ENCODE peak calls at places on chromosomes 3 and 15, in four cellular contexts. W is fibroblast of lung, J is type B pancreatic cell, P is bronchial epithelial cell. Z is an unnamed sample.

GRCh38 chr3:149969110-149969944 is 1.4 kb downstream of the PFN2 start:
- DNase-seq in J (no peak), W (peak), P (peak), Z (peak)

GRCh38 chr3:4721511-4721911 is 228.4 kb downstream of the ITPR1 start:
- DNase-seq in J (no peak), W (peak), P (peak), Z (peak)

GRCh38 chr15:91678003-91678402 is 175.5 kb upstream of the SLCO3A1 start:
- DNase-seq in W (no peak), J (no peak), P (peak), Z (no peak)

GRCh38 chr3:33035596-33035995 is 61.4 kb downstream of the GLB1 start:
- DNase-seq in W (peak), J (no peak), P (peak), Z (no peak)

GRCh38 chr15:87755226-87755625 is 501.3 kb downstream of the NTRK3 start:
- DNase-seq in W (no peak), J (no peak), P (no peak), Z (no peak)

GRCh38 chr3:118808743-118809142 is 225.9 kb downstream of the IGSF11 start:
- DNase-seq in W (no peak), P (no peak), J (no peak), Z (no peak)

GRCh38 chr3:161372321-161373260 is 1.3 kb upstream of the SPTSSB start:
- DNase-seq in W (peak), J (peak), P (peak), Z (no peak)

GRCh38 chr3:167691366-167691765 is 37.6 kb upstream of the WDR49 start:
- DNase-seq in J (no peak), W (no peak), P (no peak), Z (no peak)

GRCh38 chr15:90885432-90886290 is 1.4 kb downstream of the FES start:
- DNase-seq in P (peak), W (peak), J (no peak), Z (no peak)

GRCh38 chr3:71859128-71859519 is 74.2 kb upstream of the PROK2 start:
- DNase-seq in J (no peak), P (peak), W (peak), Z (no peak)

GRCh38 chr15:40902605-40903561 is 8.6 kb downstream of the VPS18 start:
- DNase-seq in W (no peak), P (peak), J (no peak), Z (no peak)

GRCh38 chr15:99341786-99342185 is 90.5 kb downstream of the LRRC28 start:
- DNase-seq in P (peak), J (no peak), W (no peak), Z (no peak)

GRCh38 chr3:116000315-116000714 is 377.0 kb downstream of the GAP43 start:
- DNase-seq in W (peak), P (peak), J (no peak), Z (peak)

GRCh38 chr3:42660898-42661297 is 7.4 kb downstream of the ZBTB47 start:
- DNase-seq in P (no peak), W (no peak), J (no peak), Z (no peak)
- TF ChIP-seq CTCF in P (peak), W (no peak), J (no peak), Z (no peak)

DNA sequence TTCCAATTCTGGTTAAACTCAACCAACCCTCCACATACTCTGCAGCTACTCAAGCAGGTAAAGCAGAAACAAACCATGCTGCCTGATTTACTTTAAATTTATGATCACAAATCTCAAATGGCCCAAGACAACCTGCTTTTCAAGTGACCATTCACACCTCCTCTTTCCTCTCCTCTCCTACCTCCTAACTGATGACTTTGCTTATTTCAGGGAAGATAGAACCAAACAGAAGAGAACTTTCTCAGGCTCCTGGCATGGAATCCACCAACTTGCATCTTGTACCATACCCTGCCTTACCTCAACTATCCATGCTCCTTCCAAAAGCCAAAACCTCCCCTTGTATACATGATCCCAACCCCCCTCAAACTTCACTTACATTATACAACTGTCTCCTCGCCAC is 18.5 kb downstream of the ULK4 start:
- DNase-seq in J (no peak), P (no peak), W (no peak), Z (no peak)
- TF ChIP-seq CTCF in J (no peak), P (no peak), W (no peak), Z (no peak)

GRCh38 chr15:62472616-62473299 is 307.7 kb upstream of the C2CD4B start:
- DNase-seq in P (no peak), J (no peak), W (no peak), Z (no peak)
- TF ChIP-seq CTCF in P (no peak), J (no peak), W (no peak), Z (no peak)

DNA sequence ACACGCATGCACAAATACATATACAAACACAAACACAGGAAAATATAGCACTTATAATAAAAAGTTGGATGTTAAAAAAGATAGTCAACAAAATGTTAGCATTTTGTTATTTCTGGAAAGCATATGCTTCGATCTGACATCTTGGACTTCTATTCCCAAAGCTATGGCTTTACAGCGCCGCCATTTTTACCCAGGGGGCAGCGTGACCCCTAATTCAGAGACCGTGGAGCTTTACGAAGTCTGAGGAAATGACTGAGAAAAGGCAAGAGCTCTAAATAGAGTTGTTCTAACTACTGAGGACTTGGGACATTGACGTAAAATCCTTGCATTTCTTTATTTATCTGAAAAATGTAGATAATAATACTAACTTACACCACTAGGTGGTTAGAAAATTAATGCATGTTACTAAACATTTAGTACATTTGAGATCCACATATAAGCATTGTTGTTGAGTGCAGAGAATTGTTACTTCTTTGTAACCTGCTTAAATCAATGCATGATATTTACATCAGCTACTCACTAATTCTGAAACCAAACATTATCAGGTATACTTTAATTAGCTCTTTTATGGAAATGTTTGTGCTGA is 155.4 kb downstream of the TP63 start:
- DNase-seq in W (no peak), P (no peak), J (no peak), Z (no peak)
- TF ChIP-seq CTCF in W (no peak), P (no peak), J (peak), Z (no peak)

GRCh38 chr3:151113342-151113741 is 27.9 kb downstream of the MED12L start:
- DNase-seq in J (no peak), P (no peak), W (no peak), Z (no peak)

GRCh38 chr3:151112731-151113130 is 27.3 kb downstream of the MED12L start:
- DNase-seq in J (no peak), W (no peak), P (no peak), Z (no peak)

GRCh38 chr3:151117044-151117443 is 31.6 kb downstream of the MED12L start:
- DNase-seq in P (no peak), W (no peak), J (no peak), Z (no peak)
- TF ChIP-seq CTCF in P (no peak), W (no peak), J (no peak), Z (no peak)

GRCh38 chr15:62782896-62783295 is 259.7 kb upstream of the TPM1 start:
- DNase-seq in J (no peak), P (no peak), W (peak), Z (no peak)

GRCh38 chr15:62779041-62779810 is 263.3 kb upstream of the TPM1 start:
- DNase-seq in W (peak), J (no peak), P (no peak), Z (peak)

GRCh38 chr15:62783303-62783957 is 259.1 kb upstream of the TPM1 start:
- DNase-seq in J (no peak), W (peak), P (peak), Z (peak)

GRCh38 chr15:62781081-62781497 is 261.5 kb upstream of the TPM1 start:
- DNase-seq in J (no peak), P (no peak), W (peak), Z (no peak)

GRCh38 chr15:62782100-62782791 is 260.3 kb upstream of the TPM1 start:
- DNase-seq in J (no peak), W (peak), P (peak), Z (peak)
- TF ChIP-seq CTCF in J (peak), W (peak), P (peak), Z (peak)

GRCh38 chr3:137300703-137301102 is 342.9 kb downstream of the IL20RB start:
- DNase-seq in P (no peak), W (no peak), J (no peak), Z (no peak)

DNA sequence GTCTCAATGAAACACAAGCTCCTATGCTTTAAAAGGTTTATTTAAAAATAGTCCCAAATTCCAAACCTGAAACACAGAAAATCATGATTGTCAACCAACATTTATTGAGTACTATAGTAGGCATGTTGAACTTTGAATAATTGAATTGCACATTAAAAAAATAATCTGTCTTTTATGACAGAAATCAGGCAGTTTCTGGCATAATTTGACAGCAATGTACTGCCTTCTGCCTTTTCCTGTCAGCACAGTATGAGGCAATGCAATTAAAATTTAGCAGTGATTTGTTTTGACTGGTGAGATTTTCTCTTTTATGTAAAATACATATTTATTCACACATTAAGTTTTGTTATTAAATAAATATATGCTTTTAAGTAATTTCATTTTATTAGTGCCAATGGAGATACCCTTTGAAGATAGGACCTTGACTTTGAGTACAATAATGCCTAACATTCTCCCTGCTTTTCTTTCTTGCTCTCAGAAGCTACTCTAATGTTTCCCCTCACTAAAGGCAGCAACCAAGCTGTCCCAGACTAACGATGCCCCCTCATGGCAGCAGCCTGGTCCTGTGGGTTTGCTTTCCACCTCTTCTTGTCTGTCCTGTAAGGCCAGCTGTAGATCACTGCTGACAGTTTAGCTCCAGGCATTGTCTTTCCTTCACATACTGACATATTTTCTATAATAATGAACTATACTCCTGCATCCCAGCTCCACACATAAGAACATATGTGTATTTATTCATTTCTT is 346.7 kb downstream of the IL20RB start:
- DNase-seq in W (no peak), P (no peak), J (no peak), Z (no peak)
- TF ChIP-seq CTCF in W (no peak), P (no peak), J (peak), Z (no peak)

GRCh38 chr3:146026547-146026946 is 134.4 kb downstream of the PLOD2 start:
- DNase-seq in P (no peak), J (no peak), W (no peak), Z (no peak)

GRCh38 chr3:146019508-146019907 is 141.5 kb downstream of the PLOD2 start:
- DNase-seq in J (no peak), P (no peak), W (no peak), Z (no peak)

GRCh38 chr3:146024260-146024659 is 136.7 kb downstream of the PLOD2 start:
- DNase-seq in P (no peak), W (peak), J (no peak), Z (no peak)

DNA sequence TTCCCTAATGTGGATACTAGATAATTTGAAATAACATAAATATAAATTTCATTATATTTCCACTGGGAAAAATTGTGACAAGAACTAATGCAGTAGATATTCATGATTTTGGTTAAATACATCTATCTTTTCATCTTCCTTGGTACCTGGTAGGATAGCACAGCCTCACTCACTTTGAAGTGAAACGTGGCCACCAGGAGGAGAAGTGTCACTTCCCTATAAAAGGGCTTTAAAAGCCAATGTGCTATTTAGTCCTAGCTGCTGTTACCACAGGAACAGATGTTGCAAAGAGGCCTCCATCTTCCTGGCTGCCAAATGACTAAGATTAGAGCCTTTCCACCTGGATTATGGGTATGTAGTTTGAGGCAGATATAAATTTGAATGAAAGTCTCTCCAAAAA is 140.0 kb downstream of the PLOD2 start:
- DNase-seq in P (no peak), W (no peak), J (no peak), Z (no peak)
- TF ChIP-seq CTCF in P (no peak), W (no peak), J (no peak), Z (no peak)

DNA sequence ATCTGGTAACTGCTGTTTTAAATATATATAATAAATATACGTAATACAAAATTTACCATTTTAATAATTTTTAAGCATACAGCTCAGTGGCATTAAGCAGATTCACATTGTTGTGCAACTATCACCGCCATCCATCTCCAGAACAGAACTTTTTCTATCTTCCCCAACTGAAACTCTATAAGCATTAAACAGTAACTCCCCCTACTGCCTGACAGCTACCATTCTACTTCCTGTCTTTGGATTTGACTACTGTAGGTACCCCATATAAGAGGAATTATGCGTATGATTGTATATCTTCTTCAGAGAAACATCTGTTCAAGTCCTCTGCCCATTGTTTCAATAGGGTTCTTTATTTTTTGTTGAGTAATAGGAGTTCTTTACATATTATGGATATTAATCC is 36.8 kb downstream of the EID1 start:
- DNase-seq in P (no peak), W (no peak), J (no peak), Z (no peak)
- TF ChIP-seq CTCF in P (no peak), W (no peak), J (no peak), Z (no peak)